ENCODE peak calls at places on chromosomes 16 and 17, in four cellular contexts. N is HepG2, X is K562, G is GM12878. H is an unnamed sample.

GRCh38 chr17:37488009-37488604 is 1.6 kb upstream of the DUSP14 start:
- DNase-seq in X (peak; percentile 50), N (peak; percentile 98), G (no peak), H (no peak)

GRCh38 chr17:60224064-60224463 is 74.3 kb downstream of the CA4 start:
- DNase-seq in N (no peak), X (no peak), G (no peak), H (no peak)

GRCh38 chr16:165539-166374 is at the start of gene HBM:
- DNase-seq in X (no peak), G (no peak), N (no peak), H (no peak)

GRCh38 chr17:29444589-29444988 is 54.4 kb downstream of the TAOK1 start:
- DNase-seq in N (no peak), X (no peak), G (no peak), H (no peak)

GRCh38 chr17:31320231-31320630 is 1.2 kb downstream of the EVI2A start:
- DNase-seq in G (no peak), X (no peak), N (no peak), H (no peak)

GRCh38 chr17:49390548-49391324 is 23.9 kb downstream of the PHB1 start:
- DNase-seq in N (peak; percentile 46), X (peak; percentile 46), G (no peak), H (no peak)

GRCh38 chr17:17511971-17512858 is 16.0 kb upstream of the RASD1 start:
- DNase-seq in G (no peak), X (peak; percentile 18), N (no peak), H (no peak)

GRCh38 chr16:6682142-6682811 is 650.4 kb upstream of the RBFOX1 start:
- DNase-seq in X (peak; percentile 70), N (peak; percentile 20), G (no peak), H (peak; percentile 53)

GRCh38 chr16:81517630-81518438 is 73.2 kb downstream of the CMIP start:
- DNase-seq in X (no peak), G (no peak), N (no peak), H (no peak)

GRCh38 chr17:43515641-43516040 is 30.5 kb downstream of the ETV4 start:
- DNase-seq in G (no peak), N (no peak), X (no peak), H (no peak)

GRCh38 chr17:36149296-36149820 is 27.1 kb downstream of the TBC1D3B start:
- DNase-seq in G (no peak), N (no peak), X (no peak), H (no peak)

GRCh38 chr17:67280279-67280678 is 35.3 kb upstream of the HELZ start:
- DNase-seq in G (no peak), N (peak; percentile 74), X (no peak), H (no peak)

GRCh38 chr17:8068736-8069586 is 18.6 kb downstream of the ALOX12B start:
- DNase-seq in N (no peak), G (no peak), X (no peak), H (no peak)

GRCh38 chr17:9512323-9513168 is 63.1 kb downstream of the STX8 start:
- DNase-seq in G (no peak), X (no peak), N (no peak), H (no peak)

GRCh38 chr17:1413281-1413791 is 13.3 kb upstream of the YWHAE start:
- DNase-seq in X (peak; percentile 25), G (no peak), N (peak; percentile 77), H (no peak)

GRCh38 chr16:72689851-72690250 is 358.1 kb downstream of the ZFHX3 start:
- DNase-seq in G (no peak), N (no peak), X (no peak), H (no peak)
- TF ChIP-seq TAF1 in G (no peak), N (no peak), X (no peak), H (no peak)

DNA sequence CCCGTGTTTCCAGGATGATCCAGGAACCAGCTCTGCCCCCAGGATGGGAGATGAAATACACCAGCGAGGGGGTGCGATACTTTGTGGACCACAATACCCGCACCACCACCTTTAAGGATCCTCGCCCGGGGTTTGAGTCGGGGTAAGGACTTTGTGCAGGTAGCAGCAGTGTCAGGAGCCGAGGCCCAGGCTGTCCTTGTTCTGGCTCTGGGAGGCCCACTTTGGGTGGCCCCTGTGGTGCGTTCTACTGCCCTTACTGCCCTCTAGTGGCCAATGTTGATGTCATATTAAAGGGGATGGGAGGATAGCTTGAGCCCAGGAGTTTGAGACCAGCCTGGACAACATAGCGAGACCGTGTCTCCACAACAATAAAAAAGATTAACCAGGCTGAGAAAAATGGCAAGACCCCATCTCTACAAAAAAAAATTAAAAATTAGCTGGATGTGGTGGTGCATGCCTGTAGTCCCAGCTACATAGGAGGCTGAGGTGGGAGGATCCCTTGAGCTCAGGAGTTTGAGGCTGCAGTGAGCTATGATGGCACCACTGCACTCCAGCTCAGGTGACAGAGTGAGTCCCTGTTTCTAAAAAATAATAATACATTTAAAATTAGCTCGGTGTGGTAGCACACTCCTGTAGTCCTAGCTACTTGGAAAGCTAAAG is 20.9 kb upstream of the CLEC18A start:
- DNase-seq in X (peak; percentile 89), N (peak; percentile 76), G (no peak), H (no peak)
- TF ChIP-seq SRF in X (no peak), N (no peak), G (no peak), H (no peak)

GRCh38 chr17:153851-154250 is 16.5 kb downstream of the SCGB1C2 start:
- DNase-seq in N (no peak), X (no peak), G (no peak), H (no peak)
- TF ChIP-seq BRCA1 in N (no peak), X (no peak), G (no peak), H (no peak)

GRCh38 chr17:12727076-12727750 is 61.5 kb downstream of the MYOCD start:
- DNase-seq in G (no peak), X (no peak), N (no peak), H (no peak)
- TF ChIP-seq TAF1 in G (no peak), X (no peak), N (no peak), H (no peak)

GRCh38 chr17:45666641-45667040 is 117.5 kb upstream of the CRHR1 start:
- DNase-seq in X (no peak), N (no peak), G (no peak), H (no peak)
- TF ChIP-seq SRF in X (no peak), N (no peak), G (no peak), H (no peak)

GRCh38 chr16:17467923-17468540 is 2.7 kb downstream of the XYLT1 start:
- DNase-seq in X (no peak), G (no peak), N (peak; percentile 33), H (no peak)
- TF ChIP-seq BRCA1 in X (no peak), G (no peak), N (no peak), H (no peak)

GRCh38 chr16:3304370-3304769 is 860 bp downstream of the TIGD7 start:
- DNase-seq in X (no peak), G (no peak), N (no peak), H (no peak)

GRCh38 chr16:3306078-3306477 is 781 bp downstream of the ZNF75A start:
- DNase-seq in N (no peak), G (no peak), X (no peak), H (no peak)

GRCh38 chr16:3305109-3306068 is at the start of the genes TIGD7 and ZNF75A:
- DNase-seq in N (no peak), G (peak; percentile 45), X (peak; percentile 81), H (peak; percentile 66)
- TF ChIP-seq TAF1 in N (no peak), G (peak; percentile 79), X (peak; percentile 59), H (peak; percentile 94)

GRCh38 chr17:77322534-77323412 is 182.0 kb downstream of the SEC14L1 start:
- DNase-seq in G (no peak), X (peak; percentile 62), N (peak; percentile 85), H (no peak)
- TF ChIP-seq SRF in G (no peak), X (no peak), N (no peak), H (no peak)